ENCODE peak calls at places on chromosomes 6 and 20, in ten cellular contexts. One of them, this sample, is unnamed.

GRCh38 chr6:169370666-169371343 is 117.2 kb upstream of the THBS2 start:
- DNase-seq in frontal cortex: no peak
- DNase-seq in dorsolateral prefrontal cortex: no peak
- DNase-seq in AG04450: no peak
- DNase-seq in adipocyte: no peak
- DNase-seq in T-helper 9 cell: no peak
- DNase-seq in neural crest cell: no peak
- DNase-seq in iPS DF 19.7: no peak
- DNase-seq in NCI-H82: no peak
- DNase-seq in GM04504: no peak
- DNase-seq in this sample: no peak

GRCh38 chr20:64223526-64224067 is 32.0 kb upstream of the PCMTD2 start:
- DNase-seq in AG04450: no peak
- DNase-seq in adipocyte: peak; percentile 26
- DNase-seq in neural crest cell: peak; percentile 66
- DNase-seq in NCI-H82: peak; percentile 65
- DNase-seq in T-helper 9 cell: no peak
- DNase-seq in frontal cortex: no peak
- DNase-seq in iPS DF 19.7: peak; percentile 52
- DNase-seq in dorsolateral prefrontal cortex: no peak
- DNase-seq in GM04504: no peak
- DNase-seq in this sample: no peak

GRCh38 chr6:12507641-12508040 is 208.9 kb upstream of the PHACTR1 start:
- DNase-seq in dorsolateral prefrontal cortex: no peak
- DNase-seq in NCI-H82: no peak
- DNase-seq in neural crest cell: no peak
- DNase-seq in frontal cortex: no peak
- DNase-seq in iPS DF 19.7: no peak
- DNase-seq in GM04504: no peak
- DNase-seq in AG04450: no peak
- DNase-seq in T-helper 9 cell: no peak
- DNase-seq in adipocyte: no peak
- DNase-seq in this sample: no peak

GRCh38 chr6:26553264-26553738 is 15.1 kb downstream of the HMGN4 start:
- DNase-seq in adipocyte: peak; percentile 83
- DNase-seq in frontal cortex: peak; percentile 65
- DNase-seq in neural crest cell: peak; percentile 80
- DNase-seq in dorsolateral prefrontal cortex: peak; percentile 71
- DNase-seq in NCI-H82: peak; percentile 92
- DNase-seq in AG04450: no peak
- DNase-seq in iPS DF 19.7: no peak
- DNase-seq in GM04504: no peak
- DNase-seq in T-helper 9 cell: peak; percentile 61
- DNase-seq in this sample: peak; percentile 70

GRCh38 chr6:138109042-138109997 is 2.1 kb upstream of the PERP start:
- DNase-seq in T-helper 9 cell: peak; percentile 78
- DNase-seq in frontal cortex: peak; percentile 58
- DNase-seq in GM04504: peak; percentile 32
- DNase-seq in neural crest cell: peak; percentile 72
- DNase-seq in iPS DF 19.7: no peak
- DNase-seq in dorsolateral prefrontal cortex: peak; percentile 69
- DNase-seq in AG04450: peak; percentile 13
- DNase-seq in NCI-H82: peak; percentile 74
- DNase-seq in adipocyte: peak; percentile 89
- DNase-seq in this sample: peak; percentile 59

GRCh38 chr6:14729186-14729871 is 516.5 kb upstream of the JARID2 start:
- DNase-seq in T-helper 9 cell: no peak
- DNase-seq in GM04504: no peak
- DNase-seq in frontal cortex: no peak
- DNase-seq in iPS DF 19.7: no peak
- DNase-seq in neural crest cell: no peak
- DNase-seq in adipocyte: no peak
- DNase-seq in dorsolateral prefrontal cortex: no peak
- DNase-seq in NCI-H82: peak; percentile 55
- DNase-seq in AG04450: no peak
- DNase-seq in this sample: no peak

GRCh38 chr6:108544586-108544985 is 16.1 kb upstream of the FOXO3 start:
- DNase-seq in GM04504: peak; percentile 60
- DNase-seq in T-helper 9 cell: no peak
- DNase-seq in frontal cortex: no peak
- DNase-seq in NCI-H82: no peak
- DNase-seq in iPS DF 19.7: no peak
- DNase-seq in adipocyte: peak; percentile 75
- DNase-seq in neural crest cell: no peak
- DNase-seq in dorsolateral prefrontal cortex: no peak
- DNase-seq in AG04450: no peak
- DNase-seq in this sample: peak; percentile 95

GRCh38 chr6:125102901-125103300 is 50.7 kb upstream of the TPD52L1 start:
- DNase-seq in NCI-H82: no peak
- DNase-seq in neural crest cell: no peak
- DNase-seq in adipocyte: peak; percentile 85
- DNase-seq in iPS DF 19.7: no peak
- DNase-seq in dorsolateral prefrontal cortex: no peak
- DNase-seq in GM04504: peak; percentile 64
- DNase-seq in T-helper 9 cell: no peak
- DNase-seq in frontal cortex: no peak
- DNase-seq in AG04450: peak; percentile 80
- DNase-seq in this sample: peak; percentile 77

GRCh38 chr6:163729127-163729872 is 314.8 kb downstream of the QKI start:
- DNase-seq in NCI-H82: no peak
- DNase-seq in iPS DF 19.7: no peak
- DNase-seq in T-helper 9 cell: no peak
- DNase-seq in frontal cortex: no peak
- DNase-seq in GM04504: no peak
- DNase-seq in neural crest cell: no peak
- DNase-seq in AG04450: no peak
- DNase-seq in adipocyte: no peak
- DNase-seq in dorsolateral prefrontal cortex: no peak
- DNase-seq in this sample: no peak

GRCh38 chr20:61042501-61043385 is 209.3 kb upstream of the CDH4 start:
- DNase-seq in GM04504: no peak
- DNase-seq in iPS DF 19.7: no peak
- DNase-seq in dorsolateral prefrontal cortex: no peak
- DNase-seq in adipocyte: no peak
- DNase-seq in frontal cortex: no peak
- DNase-seq in AG04450: no peak
- DNase-seq in NCI-H82: no peak
- DNase-seq in neural crest cell: no peak
- DNase-seq in T-helper 9 cell: no peak
- DNase-seq in this sample: no peak

GRCh38 chr20:43558412-43559146 is at the start of gene SGK2:
- DNase-seq in neural crest cell: no peak
- DNase-seq in AG04450: no peak
- DNase-seq in iPS DF 19.7: no peak
- DNase-seq in dorsolateral prefrontal cortex: no peak
- DNase-seq in GM04504: no peak
- DNase-seq in adipocyte: peak; percentile 70
- DNase-seq in NCI-H82: no peak
- DNase-seq in T-helper 9 cell: no peak
- DNase-seq in frontal cortex: no peak
- DNase-seq in this sample: no peak

GRCh38 chr6:21753571-21754108 is 160.1 kb downstream of the SOX4 start:
- DNase-seq in frontal cortex: no peak
- DNase-seq in dorsolateral prefrontal cortex: no peak
- DNase-seq in iPS DF 19.7: no peak
- DNase-seq in adipocyte: peak; percentile 79
- DNase-seq in NCI-H82: no peak
- DNase-seq in T-helper 9 cell: no peak
- DNase-seq in neural crest cell: no peak
- DNase-seq in GM04504: no peak
- DNase-seq in AG04450: peak; percentile 82
- DNase-seq in this sample: peak; percentile 73

GRCh38 chr6:117616971-117617765 is 14.9 kb upstream of the GOPC start:
- DNase-seq in NCI-H82: no peak
- DNase-seq in T-helper 9 cell: no peak
- DNase-seq in neural crest cell: no peak
- DNase-seq in frontal cortex: no peak
- DNase-seq in iPS DF 19.7: no peak
- DNase-seq in GM04504: no peak
- DNase-seq in adipocyte: no peak
- DNase-seq in AG04450: no peak
- DNase-seq in dorsolateral prefrontal cortex: no peak
- DNase-seq in this sample: no peak

GRCh38 chr6:124633655-124634054 is 328.6 kb upstream of the RNF217 start:
- DNase-seq in AG04450: no peak
- DNase-seq in T-helper 9 cell: no peak
- DNase-seq in dorsolateral prefrontal cortex: no peak
- DNase-seq in neural crest cell: no peak
- DNase-seq in iPS DF 19.7: no peak
- DNase-seq in GM04504: no peak
- DNase-seq in NCI-H82: no peak
- DNase-seq in adipocyte: no peak
- DNase-seq in frontal cortex: no peak
- DNase-seq in this sample: no peak

GRCh38 chr20:137668-138131 is 4.7 kb upstream of the DEFB126 start:
- DNase-seq in AG04450: no peak
- DNase-seq in frontal cortex: no peak
- DNase-seq in adipocyte: peak; percentile 3
- DNase-seq in NCI-H82: peak; percentile 65
- DNase-seq in iPS DF 19.7: peak; percentile 23
- DNase-seq in neural crest cell: no peak
- DNase-seq in GM04504: no peak
- DNase-seq in T-helper 9 cell: no peak
- DNase-seq in dorsolateral prefrontal cortex: no peak
- DNase-seq in this sample: no peak

GRCh38 chr6:3509326-3509725 is 52.5 kb upstream of the SLC22A23 start:
- DNase-seq in AG04450: no peak
- DNase-seq in dorsolateral prefrontal cortex: no peak
- DNase-seq in iPS DF 19.7: no peak
- DNase-seq in T-helper 9 cell: no peak
- DNase-seq in neural crest cell: no peak
- DNase-seq in NCI-H82: no peak
- DNase-seq in frontal cortex: no peak
- DNase-seq in adipocyte: no peak
- DNase-seq in GM04504: no peak
- DNase-seq in this sample: no peak

GRCh38 chr6:2579241-2579761 is 171.4 kb downstream of the MYLK4 start:
- DNase-seq in T-helper 9 cell: no peak
- DNase-seq in AG04450: no peak
- DNase-seq in GM04504: no peak
- DNase-seq in neural crest cell: no peak
- DNase-seq in NCI-H82: no peak
- DNase-seq in iPS DF 19.7: no peak
- DNase-seq in frontal cortex: no peak
- DNase-seq in adipocyte: no peak
- DNase-seq in dorsolateral prefrontal cortex: no peak
- DNase-seq in this sample: no peak

GRCh38 chr20:32247957-32248497 is 29.4 kb upstream of the KIF3B start:
- DNase-seq in GM04504: no peak
- DNase-seq in AG04450: no peak
- DNase-seq in iPS DF 19.7: no peak
- DNase-seq in T-helper 9 cell: no peak
- DNase-seq in NCI-H82: no peak
- DNase-seq in neural crest cell: no peak
- DNase-seq in frontal cortex: no peak
- DNase-seq in adipocyte: no peak
- DNase-seq in dorsolateral prefrontal cortex: no peak
- DNase-seq in this sample: no peak

GRCh38 chr20:21702553-21703467 is 2.7 kb upstream of the PAX1 start:
- DNase-seq in AG04450: no peak
- DNase-seq in adipocyte: peak; percentile 46
- DNase-seq in T-helper 9 cell: no peak
- DNase-seq in iPS DF 19.7: no peak
- DNase-seq in NCI-H82: peak; percentile 85
- DNase-seq in neural crest cell: peak; percentile 93
- DNase-seq in frontal cortex: peak; percentile 49
- DNase-seq in GM04504: no peak
- DNase-seq in dorsolateral prefrontal cortex: no peak
- DNase-seq in this sample: no peak

GRCh38 chr6:53811082-53811481 is 16.3 kb downstream of the LRRC1 start:
- DNase-seq in dorsolateral prefrontal cortex: no peak
- DNase-seq in adipocyte: no peak
- DNase-seq in T-helper 9 cell: no peak
- DNase-seq in frontal cortex: no peak
- DNase-seq in AG04450: no peak
- DNase-seq in NCI-H82: no peak
- DNase-seq in iPS DF 19.7: no peak
- DNase-seq in neural crest cell: no peak
- DNase-seq in GM04504: peak; percentile 49
- DNase-seq in this sample: no peak

GRCh38 chr6:91476000-91476399 is 889.1 kb upstream of the MAP3K7 start:
- DNase-seq in GM04504: no peak
- DNase-seq in neural crest cell: no peak
- DNase-seq in AG04450: peak; percentile 39
- DNase-seq in dorsolateral prefrontal cortex: no peak
- DNase-seq in adipocyte: peak; percentile 62
- DNase-seq in T-helper 9 cell: no peak
- DNase-seq in frontal cortex: peak; percentile 1
- DNase-seq in NCI-H82: peak; percentile 47
- DNase-seq in iPS DF 19.7: peak; percentile 7
- DNase-seq in this sample: peak; percentile 7

GRCh38 chr20:37816003-37816402 is 86.9 kb upstream of the VSTM2L start:
- DNase-seq in GM04504: no peak
- DNase-seq in neural crest cell: no peak
- DNase-seq in NCI-H82: no peak
- DNase-seq in frontal cortex: no peak
- DNase-seq in AG04450: no peak
- DNase-seq in T-helper 9 cell: no peak
- DNase-seq in adipocyte: no peak
- DNase-seq in iPS DF 19.7: peak; percentile 45
- DNase-seq in dorsolateral prefrontal cortex: no peak
- DNase-seq in this sample: no peak

GRCh38 chr6:164845773-164846172 is 463.6 kb downstream of the C6orf118 start:
- DNase-seq in adipocyte: no peak
- DNase-seq in dorsolateral prefrontal cortex: no peak
- DNase-seq in AG04450: no peak
- DNase-seq in GM04504: no peak
- DNase-seq in frontal cortex: no peak
- DNase-seq in T-helper 9 cell: no peak
- DNase-seq in iPS DF 19.7: no peak
- DNase-seq in NCI-H82: no peak
- DNase-seq in neural crest cell: no peak
- DNase-seq in this sample: no peak

GRCh38 chr6:137182654-137183073 is 9.2 kb upstream of the IL22RA2 start:
- DNase-seq in iPS DF 19.7: no peak
- DNase-seq in AG04450: no peak
- DNase-seq in GM04504: no peak
- DNase-seq in adipocyte: no peak
- DNase-seq in NCI-H82: no peak
- DNase-seq in dorsolateral prefrontal cortex: no peak
- DNase-seq in neural crest cell: no peak
- DNase-seq in frontal cortex: no peak
- DNase-seq in T-helper 9 cell: no peak
- DNase-seq in this sample: no peak

GRCh38 chr20:63074631-63075030 is 67.9 kb upstream of the BHLHE23 start:
- DNase-seq in neural crest cell: no peak
- DNase-seq in T-helper 9 cell: no peak
- DNase-seq in iPS DF 19.7: no peak
- DNase-seq in NCI-H82: no peak
- DNase-seq in GM04504: no peak
- DNase-seq in frontal cortex: no peak
- DNase-seq in adipocyte: no peak
- DNase-seq in AG04450: no peak
- DNase-seq in dorsolateral prefrontal cortex: peak; percentile 19
- DNase-seq in this sample: no peak

GRCh38 chr6:29792123-29793035 is 35.2 kb upstream of the HLA-G start:
- DNase-seq in dorsolateral prefrontal cortex: peak; percentile 52
- DNase-seq in adipocyte: peak; percentile 49
- DNase-seq in GM04504: no peak
- DNase-seq in NCI-H82: no peak
- DNase-seq in T-helper 9 cell: peak; percentile 77
- DNase-seq in AG04450: no peak
- DNase-seq in iPS DF 19.7: no peak
- DNase-seq in frontal cortex: peak; percentile 80
- DNase-seq in neural crest cell: peak; percentile 14
- DNase-seq in this sample: peak; percentile 20

GRCh38 chr6:140993515-140993914 is 1139.2 kb upstream of the GJE1 start:
- DNase-seq in adipocyte: no peak
- DNase-seq in GM04504: no peak
- DNase-seq in neural crest cell: no peak
- DNase-seq in dorsolateral prefrontal cortex: no peak
- DNase-seq in NCI-H82: no peak
- DNase-seq in T-helper 9 cell: no peak
- DNase-seq in frontal cortex: no peak
- DNase-seq in AG04450: no peak
- DNase-seq in iPS DF 19.7: no peak
- DNase-seq in this sample: no peak